ENCODE peak calls at places on chromosomes 4 and X, in five cellular contexts. C, L, G, N and W are unnamed samples.

GRCh38 chr4:121484633-121485032 is 103.8 kb upstream of the QRFPR start:
- DNase-seq in G (peak; percentile 73), C (peak; percentile 50), L (peak; percentile 29), N (peak; percentile 73), W (peak; percentile 10)

GRCh38 chr4:43316813-43317212 is 424.3 kb downstream of the GRXCR1 start:
- DNase-seq in C (peak; percentile 74), L (no peak), G (peak; percentile 45), N (no peak), W (no peak)

GRCh38 chr4:78482281-78482680 is 69.3 kb upstream of the ANXA3 start:
- DNase-seq in C (no peak), L (no peak), N (no peak), G (no peak), W (no peak)

GRCh38 chr4:27046851-27047250 is 186.2 kb downstream of the STIM2 start:
- DNase-seq in N (no peak), L (no peak), C (no peak), G (no peak), W (no peak)

GRCh38 chr4:71380721-71381120 is 41.9 kb downstream of the SLC4A4 start:
- DNase-seq in L (no peak), N (peak; percentile 18), G (peak; percentile 69), C (no peak), W (no peak)

GRCh38 chrX:150334998-150335397 is 28.1 kb upstream of the MAMLD1 start:
- DNase-seq in L (no peak), G (no peak), C (no peak), N (no peak), W (no peak)

GRCh38 chrX:107708762-107709161 is 66.8 kb downstream of the TSC22D3 start:
- DNase-seq in G (peak; percentile 74), C (no peak), L (no peak), N (no peak), W (no peak)

GRCh38 chr4:71691416-71692073 is 92.3 kb downstream of the GC start:
- DNase-seq in G (no peak), C (no peak), N (no peak), L (no peak), W (no peak)

GRCh38 chrX:32408389-32408788 is 803.0 kb downstream of the DMD start:
- DNase-seq in N (peak; percentile 11), G (peak; percentile 42), C (no peak), L (no peak), W (peak; percentile 2)

GRCh38 chrX:104098151-104098808 is 14.0 kb upstream of the ZCCHC18 start:
- DNase-seq in G (peak; percentile 79), L (peak; percentile 60), N (peak; percentile 72), C (peak; percentile 73), W (peak; percentile 48)

GRCh38 chr4:184826315-184827266 is 823 bp upstream of the ACSL1 start:
- DNase-seq in L (no peak), C (no peak), G (no peak), N (no peak), W (peak; percentile 53)

GRCh38 chr4:184889683-184890082 is 63.9 kb upstream of the ACSL1 start:
- DNase-seq in L (no peak), G (no peak), N (no peak), C (no peak), W (no peak)

GRCh38 chr4:140986045-140986444 is 147.2 kb downstream of the RNF150 start:
- DNase-seq in N (no peak), G (no peak), C (no peak), L (no peak), W (no peak)

GRCh38 chrX:108736509-108737479 is at the start of gene IRS4:
- DNase-seq in N (peak; percentile 37), C (peak; percentile 16), G (no peak), L (no peak), W (no peak)
- TF ChIP-seq EZH2 in N (no peak), C (peak; percentile 73), G (no peak), L (no peak), W (no peak)

GRCh38 chr4:7960790-7961655 is 21.4 kb upstream of the AFAP1 start:
- DNase-seq in C (peak; percentile 98), G (peak; percentile 99), L (no peak), N (peak; percentile 80), W (peak; percentile 6)
- H3K4me2 ChIP-seq in C (no peak overlapping the region), G (peak overlapping the region; percentile 63), L (no peak overlapping the region), N (peak overlapping the region; percentile 7), W (no peak overlapping the region)

GRCh38 chrX:39518451-39519212 is 579.1 kb downstream of the BCOR start:
- DNase-seq in N (no peak), G (no peak), L (no peak), C (no peak), W (no peak)
- H3K4me3 ChIP-seq in N (no peak overlapping the region), G (no peak overlapping the region), L (no peak overlapping the region), C (no peak overlapping the region), W (no peak overlapping the region)

GRCh38 chr4:74364649-74365491 is at the start of gene EREG:
- DNase-seq in C (peak; percentile 51), G (peak; percentile 84), N (peak; percentile 45), L (peak; percentile 74), W (no peak)
- TF ChIP-seq EZH2 in C (no peak), G (no peak), N (peak; percentile 32), L (no peak), W (no peak)

GRCh38 chrX:23699636-23700194 is 32.4 kb downstream of the PRDX4 start:
- DNase-seq in L (no peak), G (peak; percentile 2), C (no peak), N (peak; percentile 24), W (no peak)

GRCh38 chrX:23692166-23692565 is 24.9 kb downstream of the PRDX4 start:
- DNase-seq in C (no peak), G (no peak), L (no peak), N (no peak), W (no peak)

GRCh38 chrX:23694606-23695005 is 27.3 kb downstream of the PRDX4 start:
- DNase-seq in G (peak; percentile 62), N (peak; percentile 82), L (peak; percentile 21), C (peak; percentile 30), W (peak; percentile 55)
- H3K4me2 ChIP-seq in G (no peak overlapping the region), N (peak overlapping the region; percentile 68), L (no peak overlapping the region), C (no peak overlapping the region), W (peak overlapping the region; percentile 39)

GRCh38 chr4:108080752-108081151 is 88.0 kb downstream of the LEF1 start:
- DNase-seq in N (no peak), L (no peak), C (no peak), G (no peak), W (no peak)
- H3K4me3 ChIP-seq in N (no peak overlapping the region), L (no peak overlapping the region), C (no peak overlapping the region), G (no peak overlapping the region), W (no peak overlapping the region)

GRCh38 chr4:112519689-112520597 is 4.0 kb upstream of the NEUROG2 start:
- DNase-seq in G (no peak), L (no peak), C (no peak), N (no peak), W (no peak)
- TF ChIP-seq EZH2 in G (peak; percentile 66), L (no peak), C (no peak), N (no peak), W (no peak)

GRCh38 chr4:146445198-146446150 is 76.3 kb downstream of the SLC10A7 start:
- DNase-seq in C (no peak), N (no peak), G (no peak), L (no peak), W (no peak)

GRCh38 chr4:146446555-146446954 is 75.2 kb downstream of the SLC10A7 start:
- DNase-seq in G (no peak), C (no peak), N (no peak), L (no peak), W (no peak)

GRCh38 chr4:146453192-146453591 is 68.5 kb downstream of the SLC10A7 start:
- DNase-seq in C (no peak), L (no peak), N (no peak), G (peak; percentile 10), W (no peak)

DNA sequence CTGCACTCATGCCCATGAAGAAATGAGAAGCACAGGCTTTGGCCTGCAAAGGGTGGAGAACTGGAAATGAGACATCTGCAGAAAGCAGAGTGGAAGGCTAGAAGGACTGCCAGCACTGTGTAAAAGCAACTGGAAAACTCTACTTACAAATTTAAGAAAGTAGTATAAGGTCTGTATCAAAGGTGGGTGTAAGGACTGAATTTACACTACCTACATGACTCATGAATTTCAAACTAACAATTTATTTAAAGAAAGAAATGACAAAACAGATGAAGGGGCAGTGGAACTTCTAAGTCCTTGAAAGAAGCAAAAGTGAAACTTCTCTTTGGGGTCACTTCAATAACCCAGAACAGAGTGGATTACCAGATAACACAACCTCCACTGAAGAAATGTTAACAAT is 71.2 kb downstream of the SLC10A7 start:
- DNase-seq in N (no peak), C (no peak), L (no peak), G (peak; percentile 30), W (no peak)
- H3K4me2 ChIP-seq in N (no peak overlapping the region), C (no peak overlapping the region), L (no peak overlapping the region), G (peak overlapping the region; percentile 56), W (no peak overlapping the region)

GRCh38 chrX:154430504-154430903 is 2.0 kb downstream of the ATP6AP1 start:
- DNase-seq in N (no peak), L (no peak), G (no peak), C (no peak), W (no peak)

GRCh38 chrX:154430916-154431315 is 2.4 kb downstream of the ATP6AP1 start:
- DNase-seq in G (no peak), N (no peak), C (no peak), L (no peak), W (no peak)

GRCh38 chrX:154428176-154429171 is at the start of gene ATP6AP1:
- DNase-seq in G (peak; percentile 94), C (peak; percentile 88), N (peak; percentile 92), L (peak; percentile 75), W (peak; percentile 94)

GRCh38 chrX:154431321-154431720 is 2.8 kb downstream of the ATP6AP1 start:
- DNase-seq in G (no peak), C (no peak), L (no peak), N (no peak), W (no peak)

GRCh38 chrX:154429708-154430107 is 1.2 kb downstream of the ATP6AP1 start:
- DNase-seq in C (no peak), N (no peak), L (no peak), G (no peak), W (no peak)
- H3K4me3 ChIP-seq in C (peak overlapping the region; percentile 72), N (peak overlapping the region; percentile 58), L (peak overlapping the region; percentile 69), G (peak overlapping the region; percentile 60), W (no peak overlapping the region)